ENCODE peak calls at places on chromosomes 12 and 14, in five cellular contexts. Q, G, T, Y and S are unnamed samples.

GRCh38 chr14:81453166-81453766 is 53.1 kb upstream of the STON2 start:
- DNase-seq in Q (peak), G (peak), T (peak), Y (peak), S (no peak)

GRCh38 chr14:67636361-67636919 is 16.7 kb downstream of the ARG2 start:
- DNase-seq in Q (peak), G (peak), T (no peak), Y (peak), S (peak)

GRCh38 chr12:32083489-32083888 is 23.2 kb upstream of the BICD1 start:
- DNase-seq in Q (peak), G (peak), T (peak), Y (peak), S (peak)

GRCh38 chr12:117882603-117883184 is 86.1 kb downstream of the KSR2 start:
- DNase-seq in Q (no peak), G (no peak), T (no peak), Y (no peak), S (no peak)

GRCh38 chr12:130513572-130513971 is 175.9 kb downstream of the PIWIL1 start:
- DNase-seq in Q (no peak), G (no peak), T (no peak), Y (no peak), S (no peak)

GRCh38 chr12:6462234-6462995 is 8.1 kb downstream of the VAMP1 start:
- DNase-seq in Q (no peak), G (no peak), T (no peak), Y (no peak), S (no peak)

GRCh38 chr12:22101749-22102243 is 55.8 kb downstream of the CMAS start:
- DNase-seq in Q (peak), G (peak), T (peak), Y (peak), S (peak)

GRCh38 chr12:48988030-48988649 is 10.0 kb downstream of the WNT1 start:
- DNase-seq in Q (peak), G (peak), T (no peak), Y (peak), S (no peak)

GRCh38 chr14:105999361-106000028 is 473.1 kb downstream of the TMEM121 start:
- DNase-seq in Q (no peak), G (peak), T (no peak), Y (peak), S (no peak)

GRCh38 chr14:101193845-101194355 is 290.4 kb upstream of the RTL1 start:
- DNase-seq in Q (no peak), G (no peak), T (no peak), Y (no peak), S (no peak)

GRCh38 chr12:33180921-33181320 is 258.7 kb downstream of the SYT10 start:
- DNase-seq in Q (peak), G (no peak), T (no peak), Y (no peak), S (no peak)

GRCh38 chr12:49702676-49703228 is 4.5 kb downstream of the FMNL3 start:
- DNase-seq in Q (no peak), G (peak), T (no peak), Y (no peak), S (no peak)

GRCh38 chr12:26678697-26679660 is 154.0 kb downstream of the ITPR2 start:
- DNase-seq in Q (no peak), G (no peak), T (no peak), Y (peak), S (no peak)

GRCh38 chr14:35400707-35401421 is 3.7 kb downstream of the NFKBIA start:
- DNase-seq in Q (peak), G (peak), T (no peak), Y (peak), S (no peak)

GRCh38 chr12:116532986-116533342 is 26.2 kb upstream of the MAP1LC3B2 start:
- DNase-seq in Q (no peak), G (no peak), T (no peak), Y (no peak), S (no peak)

GRCh38 chr12:53328043-53328435 is 6.6 kb upstream of the AAAS start:
- DNase-seq in Q (no peak), G (no peak), T (no peak), Y (peak), S (no peak)

GRCh38 chr12:68776976-68777610 is 30.9 kb upstream of the MDM2 start:
- DNase-seq in Q (no peak), G (no peak), T (no peak), Y (no peak), S (no peak)

GRCh38 chr12:110577717-110578521 is 5.2 kb downstream of the PPTC7 start:
- DNase-seq in Q (peak), G (peak), T (peak), Y (peak), S (peak)

GRCh38 chr14:95222870-95223398 is 65.6 kb upstream of the DICER1 start:
- DNase-seq in Q (peak), G (peak), T (no peak), Y (peak), S (peak)

GRCh38 chr14:89024691-89025090 is 200.2 kb downstream of the TTC8 start:
- DNase-seq in Q (no peak), G (no peak), T (no peak), Y (no peak), S (no peak)

GRCh38 chr12:93908846-93909592 is 231.8 kb downstream of the CRADD start:
- DNase-seq in Q (peak), G (peak), T (no peak), Y (peak), S (no peak)

GRCh38 chr12:50390284-50390683 is 6.1 kb downstream of the FAM186A start:
- DNase-seq in Q (peak), G (peak), T (peak), Y (peak), S (peak)

GRCh38 chr12:93451423-93452158 is 9.8 kb upstream of the UBE2N start:
- DNase-seq in Q (peak), G (no peak), T (no peak), Y (no peak), S (no peak)

GRCh38 chr14:64628940-64629403 is 75.3 kb upstream of the PLEKHG3 start:
- DNase-seq in Q (peak), G (peak), T (peak), Y (peak), S (peak)

GRCh38 chr12:41228066-41228820 is 40.1 kb downstream of the PDZRN4 start:
- DNase-seq in Q (no peak), G (no peak), T (no peak), Y (no peak), S (no peak)

GRCh38 chr12:40016960-40017359 is 88.9 kb downstream of the SLC2A13 start:
- DNase-seq in Q (no peak), G (peak), T (no peak), Y (peak), S (peak)

DNA sequence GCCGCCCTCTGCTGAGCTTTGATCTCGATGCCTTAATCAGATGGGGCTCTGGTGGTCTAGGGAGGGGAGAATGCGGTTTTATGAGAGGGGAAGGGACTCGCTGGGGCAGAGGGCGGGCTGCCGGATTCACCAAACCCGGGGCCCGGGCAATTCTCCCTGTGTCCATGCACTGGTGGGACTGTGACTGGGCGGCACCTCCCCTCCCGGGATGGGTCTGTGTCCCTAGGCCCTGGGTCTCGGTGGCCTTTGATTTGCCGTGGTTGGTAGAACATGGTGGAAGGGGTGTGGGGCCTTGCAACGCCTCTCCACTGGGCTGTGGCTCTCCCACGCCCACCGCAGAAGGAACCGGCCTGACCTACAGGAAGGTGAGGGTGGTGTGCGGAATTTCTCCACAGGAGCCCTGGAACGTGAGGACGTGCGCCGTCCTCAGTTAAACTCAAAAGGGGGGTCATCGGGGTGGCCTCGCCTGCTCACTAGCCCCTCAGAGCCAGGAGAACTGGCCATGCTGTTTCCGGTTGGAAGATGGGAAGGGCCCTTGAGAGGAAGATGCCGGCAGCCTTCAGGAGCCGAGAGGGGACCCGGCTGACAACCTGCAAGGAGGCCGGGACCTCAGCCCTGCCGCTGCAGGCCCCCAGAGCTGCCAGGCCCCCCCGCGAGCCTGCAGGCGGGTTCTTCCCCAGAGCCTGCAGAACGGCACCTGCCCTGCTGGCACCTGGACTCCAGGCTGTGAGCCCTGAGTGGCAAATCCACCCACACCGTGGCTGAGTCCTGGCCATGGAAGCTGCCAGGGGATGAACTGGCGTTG is 43.6 kb downstream of the NOC4L start:
- DNase-seq in Q (no peak), G (no peak), T (no peak), Y (no peak), S (no peak)
- H3K4me3 ChIP-seq in Q (no peak), G (no peak), T (no peak), Y (no peak), S (no peak)

GRCh38 chr14:91872011-91872476 is 4.7 kb upstream of the TC2N start:
- DNase-seq in Q (peak), G (peak), T (no peak), Y (peak), S (no peak)

GRCh38 chr14:91869556-91869955 is 2.2 kb upstream of the TC2N start:
- DNase-seq in Q (no peak), G (peak), T (no peak), Y (no peak), S (no peak)

GRCh38 chr14:91867316-91867988 is at the start of gene TC2N:
- DNase-seq in Q (no peak), G (no peak), T (no peak), Y (no peak), S (no peak)

GRCh38 chr14:91870890-91871289 is 3.6 kb upstream of the TC2N start:
- DNase-seq in Q (no peak), G (no peak), T (no peak), Y (no peak), S (no peak)

GRCh38 chr14:91870001-91870400 is 2.7 kb upstream of the TC2N start:
- DNase-seq in Q (peak), G (no peak), T (no peak), Y (no peak), S (no peak)
- H3K4me3 ChIP-seq in Q (no peak), G (no peak), T (no peak), Y (no peak), S (no peak)

DNA sequence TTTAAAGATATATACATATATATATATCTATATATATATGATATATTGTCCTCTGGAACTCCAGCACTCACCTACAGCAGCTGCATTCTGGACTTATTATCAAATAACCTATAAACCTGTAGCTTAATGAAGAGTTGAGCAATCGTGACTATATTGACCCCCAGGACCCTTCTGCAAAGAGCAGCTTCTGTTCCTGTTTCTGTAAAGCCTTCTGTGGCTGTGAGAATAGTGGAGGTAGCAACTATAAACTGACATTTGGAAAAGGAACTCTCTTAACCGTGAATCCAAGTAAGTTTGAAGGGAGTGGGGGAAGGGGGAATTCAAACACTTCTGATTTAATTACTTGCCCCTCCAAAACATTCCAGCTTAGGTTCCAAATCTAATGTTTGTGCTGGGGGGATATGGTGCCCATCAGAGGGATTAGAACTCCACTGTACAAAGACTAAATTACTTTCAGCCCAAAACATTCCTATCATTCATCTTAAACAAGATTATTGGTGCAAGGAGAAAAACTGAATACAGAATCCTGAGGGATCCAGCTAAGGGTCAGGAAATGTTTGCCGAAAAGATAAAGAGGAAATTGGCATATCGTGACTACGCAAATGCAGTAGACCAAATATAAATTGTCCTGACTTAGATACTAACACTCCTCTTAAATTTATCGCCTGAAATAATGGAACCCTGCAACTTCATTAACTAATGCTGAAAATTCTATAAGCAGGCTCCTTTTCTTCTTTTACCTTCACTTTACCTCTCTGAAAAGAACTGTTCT is 106.1 kb downstream of the DAD1 start:
- DNase-seq in Q (no peak), G (no peak), T (no peak), Y (no peak), S (no peak)
- H3K4me3 ChIP-seq in Q (no peak), G (no peak), T (no peak), Y (no peak), S (no peak)

DNA sequence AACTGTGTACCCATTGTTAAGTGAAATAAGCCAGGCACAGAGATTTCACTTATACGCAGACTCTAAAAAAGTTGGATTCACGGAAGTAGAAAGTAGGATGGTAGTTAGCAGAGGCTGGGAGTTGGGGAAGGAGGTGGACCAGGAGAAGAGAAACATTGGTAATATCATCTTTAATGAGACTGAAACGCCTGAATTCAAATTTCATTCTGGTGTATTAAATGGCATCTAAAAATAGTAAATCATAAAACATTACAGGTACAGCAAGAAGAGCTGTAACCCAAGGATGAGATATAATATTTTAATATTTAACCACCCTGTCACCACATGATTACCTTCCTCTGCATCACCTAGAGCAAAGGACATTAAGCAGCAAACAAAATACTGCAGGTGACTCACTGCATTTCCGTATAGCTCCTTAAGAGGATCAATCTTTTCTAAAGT is 99.4 kb downstream of the EPS8 start:
- DNase-seq in Q (peak), G (peak), T (no peak), Y (no peak), S (no peak)
- H3K4me3 ChIP-seq in Q (no peak), G (no peak), T (no peak), Y (no peak), S (no peak)

DNA sequence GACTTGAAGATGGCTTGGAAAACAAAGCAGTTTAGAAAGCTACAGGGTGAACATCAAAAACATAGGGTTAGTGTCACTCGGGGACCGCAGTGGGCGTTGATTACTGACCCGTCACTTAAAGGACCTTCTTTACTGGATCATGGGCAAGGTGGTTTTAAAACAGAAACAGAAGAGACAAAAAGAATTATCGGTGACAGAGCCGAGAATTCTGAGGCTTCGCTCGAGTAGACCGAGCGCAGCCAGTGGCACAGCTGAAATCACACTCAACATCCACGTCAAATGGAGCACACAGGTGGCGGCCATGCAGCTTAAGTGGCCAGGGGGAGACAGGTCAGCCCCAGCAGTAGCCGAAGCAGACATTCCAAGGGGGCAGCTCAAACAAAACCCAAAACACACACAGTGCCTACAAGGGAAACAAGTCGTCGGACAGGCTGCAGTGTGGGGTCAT is 17.3 kb downstream of the SNRNP35 start:
- DNase-seq in Q (no peak), G (no peak), T (no peak), Y (no peak), S (no peak)
- H3K4me3 ChIP-seq in Q (no peak), G (no peak), T (no peak), Y (no peak), S (no peak)

GRCh38 chr12:2961705-2962104 is 2.5 kb downstream of the TEAD4 start:
- DNase-seq in Q (no peak), G (no peak), T (no peak), Y (no peak), S (no peak)
- H3K4me3 ChIP-seq in Q (no peak), G (no peak), T (no peak), Y (no peak), S (peak)

DNA sequence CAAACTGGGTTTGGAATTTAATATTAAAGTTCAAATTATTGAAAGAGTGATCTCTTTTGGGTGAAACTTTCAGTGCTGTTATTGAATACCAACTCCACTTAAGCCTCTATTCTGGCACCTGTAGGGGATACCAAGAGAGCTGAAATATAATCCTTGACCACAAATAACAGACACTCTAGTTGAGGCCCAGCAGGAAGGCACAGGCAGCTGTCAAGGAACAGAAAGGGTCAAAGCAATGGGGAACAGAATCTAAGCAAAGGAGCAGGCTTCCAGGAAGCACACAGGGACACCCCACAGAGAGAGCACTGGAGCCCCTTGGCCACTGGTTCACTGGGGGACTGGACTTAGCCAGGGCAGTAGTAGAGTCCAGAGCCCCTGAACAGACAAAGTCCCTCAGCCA is 120.9 kb upstream of the SFSWAP start:
- DNase-seq in Q (no peak), G (no peak), T (no peak), Y (no peak), S (no peak)
- H3K4me3 ChIP-seq in Q (no peak), G (no peak), T (no peak), Y (no peak), S (no peak)

GRCh38 chr14:90416649-90417237 is 19.9 kb downstream of the CALM1 start:
- DNase-seq in Q (no peak), G (no peak), T (no peak), Y (no peak), S (no peak)
- H3K4me3 ChIP-seq in Q (no peak), G (no peak), T (no peak), Y (no peak), S (no peak)

DNA sequence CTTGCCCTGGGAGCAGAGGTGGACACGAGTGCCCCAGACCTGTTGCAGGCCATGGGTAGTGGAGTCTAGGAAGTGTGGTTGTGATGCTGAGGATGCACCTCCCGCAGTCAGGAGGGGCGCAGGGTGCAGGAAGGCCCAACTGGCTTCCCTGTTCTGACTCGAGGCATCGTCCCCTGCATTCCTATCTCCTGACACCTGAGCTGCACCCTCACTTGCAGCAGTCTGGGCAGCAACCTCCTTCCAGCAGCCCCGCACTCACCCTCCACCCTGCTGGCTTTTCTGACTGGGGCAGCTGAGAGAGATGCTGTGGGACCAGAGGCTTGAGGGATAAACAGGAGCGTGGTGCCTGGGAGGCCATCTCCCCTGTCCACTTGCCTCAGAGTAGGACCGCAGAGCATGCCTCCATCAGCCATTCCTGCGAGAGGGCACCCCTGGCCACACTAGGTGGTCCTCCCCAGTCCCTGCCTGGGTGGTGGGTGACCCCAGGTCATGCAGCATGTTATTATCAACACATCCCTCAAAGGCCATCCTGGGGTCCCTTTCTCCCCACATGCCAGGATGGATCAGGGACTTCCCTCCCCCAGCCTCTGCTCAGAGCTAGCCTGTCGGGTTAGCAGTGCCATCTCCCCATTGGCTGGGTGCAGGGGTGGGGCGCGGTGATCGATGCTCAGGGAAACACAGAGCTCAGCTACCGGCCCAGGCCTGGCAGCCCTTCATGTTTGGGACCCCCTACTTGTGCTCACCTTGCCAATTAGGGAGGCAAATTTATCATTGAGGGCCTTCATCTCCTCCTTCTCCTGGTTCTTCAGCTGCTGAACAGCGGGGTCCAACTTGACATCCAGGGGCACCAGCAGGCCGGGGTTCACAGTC is 719 bp downstream of the KRT80 start:
- DNase-seq in Q (no peak), G (no peak), T (no peak), Y (peak), S (no peak)
- H3K4me3 ChIP-seq in Q (peak), G (no peak), T (no peak), Y (no peak), S (peak)